ENCODE peak calls at places on chromosomes 12 and 14, in eight cellular contexts. J, W, M, B, C, T, U and F are unnamed samples.

GRCh38 chr14:83561261-83561660 is 1968.7 kb upstream of the FLRT2 start:
- DNase-seq in J (no peak), W (no peak), M (no peak), B (no peak), C (no peak), T (no peak), U (no peak), F (no peak)

GRCh38 chr12:107169200-107169599 is 75.9 kb upstream of the CRY1 start:
- DNase-seq in J (no peak), W (no peak), M (no peak), B (no peak), C (no peak), T (no peak), U (no peak), F (no peak)

GRCh38 chr14:20516921-20517320 is 11.6 kb downstream of the RNASE10 start:
- DNase-seq in J (no peak), W (no peak), M (no peak), B (peak; percentile 60), C (peak; percentile 25), T (no peak), U (no peak), F (no peak)

GRCh38 chr14:34172477-34173368 is 221.8 kb upstream of the EGLN3 start:
- DNase-seq in J (no peak), W (no peak), M (no peak), B (no peak), C (no peak), T (no peak), U (no peak), F (no peak)

GRCh38 chr12:122499991-122500684 is 594 bp downstream of the ZCCHC8 start:
- DNase-seq in J (no peak), W (peak; percentile 62), M (peak; percentile 72), B (peak; percentile 70), C (peak; percentile 67), T (peak; percentile 76), U (peak; percentile 51), F (no peak)

GRCh38 chr12:104586325-104587048 is 129.7 kb downstream of the CHST11 start:
- DNase-seq in J (no peak), W (no peak), M (no peak), B (no peak), C (no peak), T (no peak), U (no peak), F (no peak)

GRCh38 chr14:96096639-96097610 is 57.8 kb downstream of the C14orf132 start:
- DNase-seq in J (no peak), W (no peak), M (peak; percentile 8), B (no peak), C (no peak), T (no peak), U (no peak), F (no peak)

GRCh38 chr12:42385341-42385841 is 59.4 kb downstream of the PPHLN1 start:
- DNase-seq in J (no peak), W (no peak), M (no peak), B (no peak), C (no peak), T (no peak), U (no peak), F (no peak)

GRCh38 chr12:116532428-116532827 is 26.8 kb upstream of the MAP1LC3B2 start:
- DNase-seq in J (no peak), W (no peak), M (no peak), B (no peak), C (no peak), T (no peak), U (no peak), F (no peak)

GRCh38 chr12:76945867-76946266 is 67.0 kb upstream of the CSRP2 start:
- DNase-seq in J (no peak), W (no peak), M (no peak), B (peak; percentile 8), C (peak; percentile 75), T (no peak), U (no peak), F (no peak)

GRCh38 chr12:119182701-119183493 is 4.2 kb downstream of the HSPB8 start:
- DNase-seq in J (no peak), W (no peak), M (no peak), B (peak; percentile 85), C (peak; percentile 72), T (no peak), U (no peak), F (no peak)

GRCh38 chr14:51776102-51776894 is 84.1 kb upstream of the GNG2 start:
- DNase-seq in J (peak; percentile 15), W (peak; percentile 63), M (peak; percentile 91), B (peak; percentile 86), C (peak; percentile 74), T (no peak), U (peak; percentile 25), F (peak; percentile 50)

GRCh38 chr12:125104978-125105377 is 39.7 kb downstream of the AACS start:
- DNase-seq in J (no peak), W (no peak), M (no peak), B (no peak), C (no peak), T (no peak), U (no peak), F (no peak)

GRCh38 chr14:76917158-76917596 is 91.0 kb downstream of the LRRC74A start:
- DNase-seq in J (no peak), W (peak; percentile 81), M (peak; percentile 86), B (peak; percentile 82), C (peak; percentile 80), T (peak; percentile 75), U (peak; percentile 47), F (peak; percentile 89)

GRCh38 chr12:6266431-6267006 is 44.0 kb upstream of the PLEKHG6 start:
- DNase-seq in J (no peak), W (no peak), M (no peak), B (no peak), C (no peak), T (no peak), U (no peak), F (no peak)

DNA sequence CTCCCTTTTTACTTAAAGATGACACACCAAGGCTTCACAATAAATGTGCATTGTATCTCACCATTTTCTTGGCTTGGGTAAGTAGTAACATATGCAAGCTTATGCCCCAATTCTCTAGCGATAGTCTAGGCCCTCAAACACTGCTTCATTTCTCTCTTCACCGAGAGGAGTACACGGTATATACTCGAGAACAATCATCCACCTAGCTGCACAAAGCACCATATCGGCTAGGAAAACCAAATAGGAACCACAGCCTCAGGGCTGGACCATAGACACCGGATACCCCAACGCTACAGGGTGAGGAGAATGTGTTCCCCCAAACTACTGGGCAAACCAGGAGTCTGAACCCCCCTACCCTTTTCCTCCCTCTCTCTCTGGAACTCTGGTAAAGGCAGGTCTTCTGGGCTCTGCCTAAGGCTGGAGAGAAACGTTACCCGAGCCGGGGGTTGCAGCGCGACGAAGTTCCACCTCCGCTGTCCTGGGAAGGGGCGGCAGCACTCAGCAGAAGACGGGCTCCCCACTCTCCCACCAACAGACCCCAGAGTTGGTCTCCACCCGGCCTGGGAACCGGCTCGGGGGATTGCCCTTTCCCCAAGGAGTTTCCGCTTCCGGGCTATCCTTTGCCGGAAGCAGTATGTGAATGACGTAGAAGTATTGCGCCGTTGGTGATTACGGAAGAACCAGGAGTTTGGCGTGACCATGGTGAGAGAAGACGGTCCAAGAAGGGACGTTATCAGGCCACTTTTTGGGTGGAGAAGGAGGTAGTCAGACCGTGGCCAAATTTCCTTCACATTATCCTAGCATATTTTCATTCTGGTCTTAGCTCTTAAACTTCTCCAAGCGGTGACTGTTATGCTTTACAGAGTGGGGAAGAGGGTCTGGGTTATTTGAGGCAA is at the start of the genes AREL1 and FCF1:
- DNase-seq in J (peak; percentile 61), W (peak; percentile 85), M (peak; percentile 92), B (peak; percentile 93), C (peak; percentile 91), T (peak; percentile 89), U (peak; percentile 66), F (peak; percentile 82)
- H3K27me3 ChIP-seq in J (no peaks in the 10 kb centered on the region), W (no peaks in the 10 kb centered on the region), M (no peaks in the 10 kb centered on the region), B (no peaks in the 10 kb centered on the region), C (no peaks in the 10 kb centered on the region), T (no peaks in the 10 kb centered on the region), U (no peaks in the 10 kb centered on the region), F (no peaks in the 10 kb centered on the region)

DNA sequence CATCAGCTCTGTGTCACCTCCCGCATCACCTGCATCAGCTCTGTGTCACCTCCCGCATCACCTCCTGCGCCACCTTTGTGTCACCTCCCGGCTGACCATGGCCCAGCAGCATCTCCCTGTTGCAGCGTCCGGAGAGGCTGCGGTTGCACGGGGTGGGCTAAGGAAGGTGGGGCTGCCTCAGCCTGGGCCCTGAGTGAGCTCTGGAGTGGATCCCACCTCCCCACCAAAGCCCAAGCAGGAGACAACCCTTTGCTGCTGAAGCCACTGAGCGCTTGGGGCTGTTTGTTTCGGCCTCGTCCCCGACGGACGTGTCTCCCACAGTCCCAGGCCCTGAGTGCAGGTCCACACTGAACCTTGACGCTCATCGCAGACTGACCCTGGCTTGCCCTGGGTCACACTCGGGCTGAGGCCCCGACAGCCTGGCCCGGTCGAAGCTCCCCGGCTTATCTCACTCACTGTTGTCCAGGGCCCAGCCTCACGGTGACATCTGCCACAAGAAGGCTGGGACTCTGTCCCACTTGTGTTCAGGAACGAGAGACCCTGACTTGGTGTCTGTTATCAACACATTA is 12.2 kb downstream of the TMEM121 start:
- DNase-seq in J (no peak), W (no peak), M (peak; percentile 36), B (no peak), C (no peak), T (peak; percentile 57), U (no peak), F (no peak)
- H3K4me3 ChIP-seq in J (no peak overlapping the region), W (no peak overlapping the region), M (no peak overlapping the region), B (no peak overlapping the region), C (no peak overlapping the region), T (no peak overlapping the region), U (no peak overlapping the region), F (no peak overlapping the region)

GRCh38 chr12:128012110-128012509 is 254.9 kb upstream of the TMEM132C start:
- DNase-seq in J (no peak), W (no peak), M (no peak), B (no peak), C (no peak), T (no peak), U (no peak), F (no peak)

GRCh38 chr12:128019996-128020544 is 246.9 kb upstream of the TMEM132C start:
- DNase-seq in J (no peak), W (no peak), M (no peak), B (no peak), C (no peak), T (no peak), U (no peak), F (no peak)

DNA sequence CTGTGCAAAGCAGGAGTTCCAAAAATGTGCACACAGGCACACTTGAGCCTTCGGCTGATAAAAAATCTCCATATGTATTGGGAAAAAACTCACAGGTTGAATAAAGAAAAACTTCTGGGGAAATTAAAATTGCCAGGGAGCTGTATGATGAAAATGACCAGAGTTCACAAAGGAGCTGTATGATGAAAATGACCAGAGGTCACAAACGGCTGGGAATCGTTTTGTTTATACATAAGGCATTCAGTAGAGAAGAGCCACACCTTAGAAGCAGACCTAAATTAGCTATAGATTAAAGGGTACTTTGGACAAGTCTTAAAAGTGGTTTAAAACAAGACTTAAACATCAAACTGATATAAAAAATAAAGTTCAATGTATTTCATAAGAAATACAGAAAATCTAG is 251.7 kb upstream of the TMEM132C start:
- DNase-seq in J (no peak), W (no peak), M (no peak), B (no peak), C (no peak), T (no peak), U (no peak), F (no peak)
- H3K27me3 ChIP-seq in J (no peaks in the 10 kb centered on the region), W (no peaks in the 10 kb centered on the region), M (no peaks in the 10 kb centered on the region), B (no peaks in the 10 kb centered on the region), C (no peaks in the 10 kb centered on the region), T (no peaks in the 10 kb centered on the region), U (peaks cover 35% of the 10 kb centered on the region), F (no peaks in the 10 kb centered on the region)

DNA sequence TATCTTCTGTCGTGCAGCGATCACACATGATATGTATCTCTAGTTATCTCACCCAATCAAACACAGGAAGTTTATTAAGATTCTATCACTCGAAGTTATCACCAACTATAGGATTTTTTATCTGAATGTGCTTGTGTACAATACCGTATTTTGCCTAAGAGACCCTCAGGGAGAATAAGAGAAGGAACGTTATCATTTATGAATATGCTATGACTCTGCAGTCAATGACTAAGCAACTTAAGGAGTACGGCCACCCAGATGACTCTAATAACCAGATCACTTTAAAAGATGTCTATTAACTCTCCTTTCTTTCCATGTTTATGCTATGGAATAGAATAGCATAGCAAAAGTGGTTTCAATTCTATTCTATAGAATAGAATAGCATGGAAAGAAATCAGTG is 486.4 kb downstream of the BCL11B start:
- DNase-seq in J (no peak), W (no peak), M (no peak), B (no peak), C (no peak), T (no peak), U (no peak), F (no peak)
- H3K4me3 ChIP-seq in J (no peak overlapping the region), W (no peak overlapping the region), M (no peak overlapping the region), B (no peak overlapping the region), C (no peak overlapping the region), T (no peak overlapping the region), U (no peak overlapping the region), F (no peak overlapping the region)